ENCODE peak calls at places on chromosomes 11 and 22, in nine cellular contexts. Z is stimulated activated CD4-positive, alpha-beta T cell treated with anti-CD3 and anti-CD28 coated beads, Interleukin-2, amount 100 ng/mL, for 48 hours; W is GM03348; B is CD8-positive, alpha-beta T cell; G is adrenal gland; U is GM12865; M is NCI-H748 treated with DMSO at 0.1 percent for 48 hours; A is central memory CD8-positive, alpha-beta T cell; L is activated CD8-positive, alpha-beta memory T cell treated with anti-CD3 and anti-CD28 coated beads for 1 hour. V is an unnamed sample.

GRCh38 chr11:6418199-6418957 is 516 bp downstream of the APBB1 start:
- DNase-seq in U (no peak), G (peak), M (no peak), L (no peak), A (no peak), B (peak), W (peak), Z (no peak), V (no peak)

GRCh38 chr11:117414724-117415123 is 87.1 kb downstream of the CEP164 start:
- DNase-seq in M (no peak), G (no peak), Z (no peak), B (no peak), U (no peak), A (no peak), L (no peak), W (no peak), V (no peak)

GRCh38 chr11:122637538-122637937 is 18.0 kb upstream of the UBASH3B start:
- DNase-seq in U (no peak), W (no peak), Z (no peak), G (no peak), M (no peak), B (no peak), A (no peak), L (no peak), V (no peak)

GRCh38 chr22:48678171-48679135 is 1149.2 kb downstream of the BRD1 start:
- DNase-seq in U (no peak), Z (no peak), G (no peak), M (no peak), W (no peak), A (no peak), L (no peak), B (no peak), V (no peak)

GRCh38 chr11:86230196-86230813 is 14.2 kb upstream of the EED start:
- DNase-seq in Z (no peak), M (no peak), L (no peak), G (no peak), W (no peak), U (no peak), A (no peak), B (no peak), V (no peak)

GRCh38 chr11:126312903-126313460 is 9.1 kb downstream of the DCPS start:
- DNase-seq in W (no peak), A (no peak), Z (no peak), U (no peak), M (no peak), L (no peak), G (no peak), B (no peak), V (no peak)

GRCh38 chr11:111454561-111455192 is 57.5 kb downstream of the BTG4 start:
- DNase-seq in M (no peak), L (peak), Z (peak), U (peak), B (peak), G (peak), A (no peak), W (peak), V (peak)

GRCh38 chr11:72308226-72309073 is 64.5 kb upstream of the PHOX2A start:
- DNase-seq in W (peak), Z (no peak), U (peak), G (peak), M (peak), L (no peak), A (no peak), B (no peak), V (peak)

GRCh38 chr11:30635401-30635989 is 49.3 kb upstream of the MPPED2 start:
- DNase-seq in L (no peak), B (no peak), Z (no peak), G (no peak), U (no peak), W (no peak), A (no peak), M (peak), V (no peak)

GRCh38 chr11:1163911-1164735 is 6.4 kb downstream of the MUC5AC start:
- DNase-seq in L (no peak), W (no peak), U (no peak), G (no peak), A (no peak), Z (no peak), M (no peak), B (no peak), V (peak)

GRCh38 chr11:61509058-61510029 is 795 bp downstream of the LRRC10B start:
- DNase-seq in G (peak), U (peak), W (peak), M (peak), Z (peak), L (peak), B (peak), A (no peak), V (peak)

GRCh38 chr11:60762851-60763691 is 6.4 kb downstream of the MS4A15 start:
- DNase-seq in B (no peak), M (peak), U (peak), L (no peak), Z (no peak), W (no peak), A (no peak), G (no peak), V (peak)

GRCh38 chr11:22785251-22785650 is 44.4 kb downstream of the SVIP start:
- DNase-seq in M (no peak), Z (no peak), B (no peak), U (no peak), W (no peak), A (no peak), L (no peak), G (no peak), V (no peak)

GRCh38 chr11:24422371-24422770 is 74.5 kb upstream of the LUZP2 start:
- DNase-seq in B (no peak), W (peak), G (no peak), U (no peak), M (no peak), L (no peak), Z (no peak), A (no peak), V (no peak)

V was measured in GM10248.